ENCODE peak calls at places on chromosomes 13 and 19, in four cellular contexts. One of them, this sample, is unnamed.

GRCh38 chr19:51799311-51799997 is 4.5 kb downstream of the FPR3 start:
- DNase-seq in H1: no peak
- DNase-seq in GM12878: no peak
- DNase-seq in HepG2: peak
- DNase-seq in this sample: no peak

GRCh38 chr19:46351241-46352041 is 4.6 kb downstream of the PPP5C start:
- DNase-seq in H1: no peak
- DNase-seq in GM12878: no peak
- DNase-seq in HepG2: no peak
- DNase-seq in this sample: no peak

GRCh38 chr13:47268270-47268669 is 371.4 kb upstream of the HTR2A start:
- DNase-seq in H1: no peak
- DNase-seq in GM12878: no peak
- DNase-seq in HepG2: no peak
- DNase-seq in this sample: no peak

GRCh38 chr19:932647-933552 is 7.1 kb downstream of the ARID3A start:
- DNase-seq in H1: peak
- DNase-seq in GM12878: no peak
- DNase-seq in HepG2: no peak
- DNase-seq in this sample: no peak

GRCh38 chr19:6772866-6773322 is 386 bp downstream of the VAV1 start:
- DNase-seq in H1: no peak
- DNase-seq in GM12878: no peak
- DNase-seq in HepG2: no peak
- DNase-seq in this sample: no peak

GRCh38 chr13:100797921-100798320 is 123.3 kb upstream of the TMTC4 start:
- DNase-seq in H1: no peak
- DNase-seq in GM12878: no peak
- DNase-seq in HepG2: no peak
- DNase-seq in this sample: no peak

GRCh38 chr19:46533085-46534081 is 37.7 kb upstream of the PNMA8B start:
- DNase-seq in H1: peak
- DNase-seq in GM12878: no peak
- DNase-seq in HepG2: no peak
- DNase-seq in this sample: no peak

GRCh38 chr13:80037505-80037888 is 303.4 kb downstream of the SPRY2 start:
- DNase-seq in H1: no peak
- DNase-seq in GM12878: no peak
- DNase-seq in HepG2: no peak
- DNase-seq in this sample: no peak

GRCh38 chr13:106691251-106691650 is 123.3 kb upstream of the ARGLU1 start:
- DNase-seq in H1: no peak
- DNase-seq in GM12878: no peak
- DNase-seq in HepG2: no peak
- DNase-seq in this sample: no peak

GRCh38 chr19:17095141-17095919 is 19.8 kb downstream of the MYO9B start:
- DNase-seq in H1: no peak
- DNase-seq in GM12878: no peak
- DNase-seq in HepG2: no peak
- DNase-seq in this sample: no peak

GRCh38 chr13:19601749-19602725 is 31.4 kb upstream of the MPHOSPH8 start:
- DNase-seq in H1: peak
- DNase-seq in GM12878: no peak
- DNase-seq in HepG2: peak
- DNase-seq in this sample: no peak

GRCh38 chr19:45607071-45608029 is 5.3 kb upstream of the GPR4 start:
- DNase-seq in H1: peak
- DNase-seq in GM12878: no peak
- DNase-seq in HepG2: peak
- DNase-seq in this sample: peak

GRCh38 chr19:45419396-45419795 is 4.3 kb downstream of the ERCC1 start:
- DNase-seq in H1: no peak
- DNase-seq in GM12878: no peak
- DNase-seq in HepG2: no peak
- DNase-seq in this sample: no peak

GRCh38 chr13:66581691-66582090 is 648.4 kb downstream of the PCDH9 start:
- DNase-seq in H1: no peak
- DNase-seq in GM12878: no peak
- DNase-seq in HepG2: no peak
- DNase-seq in this sample: no peak

GRCh38 chr19:6078068-6078467 is 32.2 kb downstream of the RFX2 start:
- DNase-seq in H1: no peak
- DNase-seq in GM12878: no peak
- DNase-seq in HepG2: no peak
- DNase-seq in this sample: no peak

GRCh38 chr19:42102877-42103276 is 26.9 kb downstream of the ZNF574 start:
- DNase-seq in H1: no peak
- DNase-seq in GM12878: no peak
- DNase-seq in HepG2: no peak
- DNase-seq in this sample: no peak

GRCh38 chr13:22812793-22813192 is 368.0 kb upstream of the SGCG start:
- DNase-seq in H1: no peak
- DNase-seq in GM12878: no peak
- DNase-seq in HepG2: no peak
- DNase-seq in this sample: no peak

GRCh38 chr19:54137913-54138776 is 583 bp downstream of the CNOT3 start:
- DNase-seq in H1: peak
- DNase-seq in GM12878: no peak
- DNase-seq in HepG2: no peak
- DNase-seq in this sample: no peak

GRCh38 chr19:28785961-28786360 is 427.0 kb downstream of the UQCRFS1 start:
- DNase-seq in H1: no peak
- DNase-seq in GM12878: no peak
- DNase-seq in HepG2: no peak
- DNase-seq in this sample: no peak

GRCh38 chr13:97429681-97430081 is 4.3 kb upstream of the RAP2A start:
- DNase-seq in H1: no peak
- DNase-seq in GM12878: no peak
- DNase-seq in HepG2: no peak
- DNase-seq in this sample: no peak

GRCh38 chr13:20354722-20355121 is 122.6 kb upstream of the GJB6 start:
- DNase-seq in H1: no peak
- DNase-seq in GM12878: no peak
- DNase-seq in HepG2: no peak
- DNase-seq in this sample: no peak

GRCh38 chr13:26837102-26837501 is 76.5 kb upstream of the GPR12 start:
- DNase-seq in H1: no peak
- DNase-seq in GM12878: no peak
- DNase-seq in HepG2: no peak
- DNase-seq in this sample: no peak
- TF ChIP-seq YY1 in H1: no peak
- TF ChIP-seq YY1 in GM12878: no peak
- TF ChIP-seq YY1 in HepG2: no peak
- TF ChIP-seq YY1 in this sample: no peak

GRCh38 chr13:30113983-30114491 is 193.3 kb downstream of the KATNAL1 start:
- DNase-seq in H1: peak
- DNase-seq in GM12878: no peak
- DNase-seq in HepG2: peak
- DNase-seq in this sample: no peak
- H3K4me3 ChIP-seq in H1: peak
- H3K4me3 ChIP-seq in GM12878: peak
- H3K4me3 ChIP-seq in HepG2: peak
- H3K4me3 ChIP-seq in this sample: peak

GRCh38 chr13:88622362-88622973 is 951.3 kb downstream of the SLITRK5 start:
- DNase-seq in H1: no peak
- DNase-seq in GM12878: no peak
- DNase-seq in HepG2: no peak
- DNase-seq in this sample: no peak
- TF ChIP-seq SUZ12 in H1: no peak
- TF ChIP-seq SUZ12 in GM12878: no peak
- TF ChIP-seq SUZ12 in HepG2: no peak
- TF ChIP-seq SUZ12 in this sample: no peak

DNA sequence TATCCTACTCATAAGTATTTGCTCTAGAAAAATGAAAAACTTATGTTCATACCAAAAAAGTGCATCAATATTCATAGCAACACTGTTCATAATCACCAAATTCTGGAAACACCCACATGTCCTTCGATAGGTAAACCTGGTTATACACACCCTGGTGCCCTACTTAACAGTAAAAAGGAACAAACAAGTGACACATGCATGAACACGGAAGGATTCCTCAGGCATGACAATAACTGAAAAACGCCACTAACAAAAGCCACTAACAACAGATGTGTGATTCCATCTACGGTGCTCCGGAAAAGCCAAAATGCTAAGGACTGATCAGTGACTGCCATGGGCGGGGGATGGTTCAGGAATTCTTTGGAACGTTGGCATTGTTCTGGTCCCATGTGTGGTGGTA is 65.5 kb downstream of the STK24 start:
- DNase-seq in H1: no peak
- DNase-seq in GM12878: no peak
- DNase-seq in HepG2: no peak
- DNase-seq in this sample: no peak
- TF ChIP-seq YY1 in H1: no peak
- TF ChIP-seq YY1 in GM12878: no peak
- TF ChIP-seq YY1 in HepG2: no peak
- TF ChIP-seq YY1 in this sample: no peak

GRCh38 chr13:42574435-42575311 is 721 bp downstream of the TNFSF11 start:
- DNase-seq in H1: no peak
- DNase-seq in GM12878: no peak
- DNase-seq in HepG2: no peak
- DNase-seq in this sample: no peak
- H3K4me3 ChIP-seq in H1: peak
- H3K4me3 ChIP-seq in GM12878: peak
- H3K4me3 ChIP-seq in HepG2: no peak
- H3K4me3 ChIP-seq in this sample: peak

DNA sequence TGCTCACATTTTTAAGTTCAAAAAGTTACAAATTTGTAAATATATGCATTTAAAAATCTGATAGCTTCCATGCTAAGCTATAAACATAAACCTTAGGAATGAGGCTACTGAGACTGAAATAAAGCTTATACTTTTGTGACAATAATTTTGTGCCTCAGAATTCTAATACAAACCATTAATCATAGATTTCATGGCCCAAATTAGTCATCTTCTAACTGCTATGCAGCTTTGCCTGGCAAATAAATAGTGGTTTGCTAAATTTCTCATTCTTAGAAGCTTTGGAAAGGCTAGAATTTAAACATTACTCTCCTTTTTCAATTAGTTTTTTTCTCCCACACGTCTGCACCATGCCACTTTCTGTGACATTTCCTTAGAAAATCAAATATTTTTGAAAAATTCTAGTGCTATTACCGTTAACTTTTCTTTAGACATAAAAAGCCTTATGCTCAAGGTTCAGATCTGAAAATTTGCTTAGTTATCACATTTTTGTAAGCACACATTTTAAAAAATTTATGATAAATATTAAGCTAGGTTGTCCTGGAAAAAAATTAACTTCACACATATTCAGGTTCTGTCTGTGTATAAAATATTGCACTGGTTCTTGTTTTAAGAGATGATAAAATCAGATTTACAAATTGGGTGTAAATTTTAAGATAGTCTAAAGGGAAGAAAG is 46.9 kb downstream of the FNDC3A start:
- DNase-seq in H1: no peak
- DNase-seq in GM12878: no peak
- DNase-seq in HepG2: no peak
- DNase-seq in this sample: no peak
- TF ChIP-seq SUZ12 in H1: no peak
- TF ChIP-seq SUZ12 in GM12878: no peak
- TF ChIP-seq SUZ12 in HepG2: no peak
- TF ChIP-seq SUZ12 in this sample: no peak

GRCh38 chr13:42246541-42246940 is 25.4 kb upstream of the AKAP11 start:
- DNase-seq in H1: no peak
- DNase-seq in GM12878: no peak
- DNase-seq in HepG2: no peak
- DNase-seq in this sample: no peak
- TF ChIP-seq YY1 in H1: no peak
- TF ChIP-seq YY1 in GM12878: no peak
- TF ChIP-seq YY1 in HepG2: no peak
- TF ChIP-seq YY1 in this sample: no peak

This sample was measured in NT2/D1.